ENCODE peak calls at places on chromosomes 1 and 21, in nine cellular contexts. H is activated gamma-delta T cell treated with anti-CD3 and anti-CD28 coated beads, Interleukin-2, amount 50 U/mL, for 16 hours; E is KBM-7; Q is EL; L is hypothalamus; U is M059J; W is activated CD4-positive, alpha-beta T cell treated with anti-CD3 and anti-CD28 coated beads, Interleukin-2, amount 50 U/mL, for 1 hour; G is RWPE1; O is naive thymus-derived CD4-positive, alpha-beta T cell. C is an unnamed sample.

GRCh38 chr1:235763962-235764361 is 102.7 kb downstream of the LYST start:
- DNase-seq in H (no peak), E (no peak), Q (no peak), L (no peak), U (no peak), W (no peak), G (no peak), O (no peak), C (no peak)

GRCh38 chr1:225694151-225694603 is 41.3 kb upstream of the ENAH start:
- DNase-seq in H (no peak), E (peak), Q (no peak), L (no peak), U (peak), W (no peak), G (no peak), O (no peak), C (no peak)

GRCh38 chr1:212560933-212561460 is 47.6 kb upstream of the ATF3 start:
- DNase-seq in H (no peak), E (no peak), Q (no peak), L (no peak), U (no peak), W (no peak), G (no peak), O (no peak), C (no peak)

GRCh38 chr1:64161347-64162080 is 41.9 kb upstream of the UBE2U start:
- DNase-seq in H (no peak), E (no peak), Q (peak), L (no peak), U (peak), W (no peak), G (no peak), O (no peak), C (no peak)

GRCh38 chr1:30514945-30515344 is 208.4 kb downstream of the MATN1 start:
- DNase-seq in H (no peak), E (no peak), Q (no peak), L (no peak), U (no peak), W (no peak), G (no peak), O (no peak), C (no peak)

GRCh38 chr21:27040738-27041137 is 73.8 kb upstream of the ADAMTS5 start:
- DNase-seq in H (no peak), E (no peak), Q (no peak), L (no peak), U (peak), W (no peak), G (no peak), O (no peak), C (no peak)

GRCh38 chr1:228463559-228464455 is 23.4 kb upstream of the RNF187 start:
- DNase-seq in H (peak), E (peak), Q (peak), L (no peak), U (peak), W (peak), G (no peak), O (peak), C (no peak)

GRCh38 chr1:1234180-1234808 is 2.3 kb downstream of the B3GALT6 start:
- DNase-seq in H (no peak), E (no peak), Q (no peak), L (no peak), U (no peak), W (no peak), G (no peak), O (no peak), C (no peak)

GRCh38 chr1:108036796-108037545 is 72.0 kb upstream of the VAV3 start:
- DNase-seq in H (no peak), E (no peak), Q (no peak), L (no peak), U (no peak), W (no peak), G (no peak), O (no peak), C (no peak)

GRCh38 chr1:77511440-77511840 is 171.0 kb downstream of the ZZZ3 start:
- DNase-seq in H (no peak), E (no peak), Q (peak), L (no peak), U (peak), W (no peak), G (peak), O (no peak), C (no peak)

GRCh38 chr1:219575563-219575962 is 37.3 kb downstream of the ZC3H11B start:
- DNase-seq in H (no peak), E (no peak), Q (no peak), L (no peak), U (no peak), W (no peak), G (no peak), O (no peak), C (no peak)

GRCh38 chr1:188669715-188670114 is 1807.9 kb downstream of the BRINP3 start:
- DNase-seq in H (no peak), E (no peak), Q (peak), L (no peak), U (peak), W (no peak), G (no peak), O (no peak), C (peak)

GRCh38 chr1:104780470-104781078 is 1030.9 kb downstream of the AMY1C start:
- DNase-seq in H (no peak), E (peak), Q (peak), L (no peak), U (peak), W (no peak), G (peak), O (no peak), C (no peak)

GRCh38 chr1:200282497-200283122 is 127.2 kb downstream of the ZNF281 start:
- DNase-seq in H (no peak), E (peak), Q (no peak), L (no peak), U (no peak), W (no peak), G (no peak), O (no peak), C (no peak)

GRCh38 chr1:41494351-41495170 is 10.1 kb upstream of the EDN2 start:
- DNase-seq in H (no peak), E (no peak), Q (no peak), L (no peak), U (peak), W (no peak), G (no peak), O (no peak), C (no peak)

GRCh38 chr1:69523032-69523431 is 44.7 kb upstream of the LRRC7 start:
- DNase-seq in H (no peak), E (no peak), Q (peak), L (no peak), U (peak), W (no peak), G (peak), O (no peak), C (no peak)

GRCh38 chr21:17729455-17729854 is 89.7 kb downstream of the C21orf91 start:
- DNase-seq in H (no peak), E (no peak), Q (no peak), L (no peak), U (no peak), W (no peak), G (no peak), O (no peak), C (no peak)

GRCh38 chr1:160708821-160709220 is 2.8 kb downstream of the CD48 start:
- DNase-seq in H (no peak), E (no peak), Q (no peak), L (no peak), U (no peak), W (peak), G (no peak), O (no peak), C (no peak)

GRCh38 chr1:184035719-184036516 is 1.6 kb downstream of the COLGALT2 start:
- DNase-seq in H (no peak), E (no peak), Q (no peak), L (no peak), U (no peak), W (no peak), G (no peak), O (peak), C (no peak)

GRCh38 chr1:64630611-64631010 is 114.3 kb upstream of the RAVER2 start:
- DNase-seq in H (no peak), E (no peak), Q (no peak), L (no peak), U (no peak), W (no peak), G (no peak), O (peak), C (no peak)

GRCh38 chr1:211648336-211648735 is 27.1 kb downstream of the NEK2 start:
- DNase-seq in H (no peak), E (no peak), Q (no peak), L (no peak), U (peak), W (no peak), G (peak), O (no peak), C (peak)

GRCh38 chr1:168136709-168137514 is at the start of gene GPR161:
- DNase-seq in H (no peak), E (peak), Q (peak), L (peak), U (peak), W (peak), G (no peak), O (peak), C (no peak)

GRCh38 chr1:4221107-4221506 is 321.0 kb upstream of the C1orf174 start:
- DNase-seq in H (no peak), E (no peak), Q (no peak), L (no peak), U (no peak), W (no peak), G (no peak), O (no peak), C (no peak)

GRCh38 chr1:36419158-36419557 is 21.4 kb upstream of the LSM10 start:
- DNase-seq in H (no peak), E (no peak), Q (no peak), L (no peak), U (no peak), W (no peak), G (no peak), O (no peak), C (no peak)

GRCh38 chr1:226674892-226675719 is 64.0 kb downstream of the ITPKB start:
- DNase-seq in H (peak), E (peak), Q (no peak), L (no peak), U (no peak), W (peak), G (no peak), O (peak), C (no peak)

GRCh38 chr1:22053861-22054770 is 1.6 kb downstream of the CDC42 start:
- DNase-seq in H (no peak), E (no peak), Q (no peak), L (no peak), U (no peak), W (no peak), G (no peak), O (no peak), C (no peak)

GRCh38 chr1:63987014-63987630 is 213.3 kb downstream of the ROR1 start:
- DNase-seq in H (no peak), E (no peak), Q (peak), L (no peak), U (peak), W (no peak), G (no peak), O (no peak), C (peak)

GRCh38 chr1:111769517-111770146 is 13.9 kb downstream of the DDX20 start:
- DNase-seq in H (peak), E (peak), Q (peak), L (no peak), U (peak), W (peak), G (peak), O (peak), C (no peak)

GRCh38 chr1:222709700-222710153 is 2.6 kb downstream of the AIDA start:
- DNase-seq in H (no peak), E (no peak), Q (peak), L (no peak), U (no peak), W (no peak), G (no peak), O (no peak), C (no peak)

GRCh38 chr21:23921670-23922418 is 1685.4 kb downstream of the MRPL39 start:
- DNase-seq in H (no peak), E (peak), Q (no peak), L (no peak), U (no peak), W (no peak), G (no peak), O (no peak), C (no peak)